ENCODE peak calls at places on chromosome 21, in five cellular contexts. One of them, this sample, is unnamed.

GRCh38 chr21:15001773-15002647 is 62.8 kb downstream of the NRIP1 start:
- DNase-seq in psoas muscle: no peak
- DNase-seq in fibroblast of lung: no peak
- DNase-seq in ascending aorta: no peak
- DNase-seq in endothelial cell of umbilical vein: no peak
- DNase-seq in this sample: no peak

GRCh38 chr21:38956791-38957571 is 151.3 kb downstream of the ETS2 start:
- DNase-seq in ascending aorta: no peak
- DNase-seq in psoas muscle: no peak
- DNase-seq in fibroblast of lung: peak
- DNase-seq in endothelial cell of umbilical vein: peak
- DNase-seq in this sample: no peak

GRCh38 chr21:37627074-37627473 is 260.5 kb downstream of the DYRK1A start:
- DNase-seq in ascending aorta: no peak
- DNase-seq in fibroblast of lung: no peak
- DNase-seq in endothelial cell of umbilical vein: no peak
- DNase-seq in psoas muscle: no peak
- DNase-seq in this sample: no peak

GRCh38 chr21:35136106-35136505 is 87.0 kb upstream of the RUNX1 start:
- DNase-seq in fibroblast of lung: no peak
- DNase-seq in ascending aorta: no peak
- DNase-seq in psoas muscle: no peak
- DNase-seq in endothelial cell of umbilical vein: no peak
- DNase-seq in this sample: no peak

GRCh38 chr21:35084869-35085268 is 35.8 kb upstream of the RUNX1 start:
- DNase-seq in endothelial cell of umbilical vein: peak
- DNase-seq in ascending aorta: no peak
- DNase-seq in psoas muscle: no peak
- DNase-seq in fibroblast of lung: peak
- DNase-seq in this sample: no peak

GRCh38 chr21:14583629-14584251 is 37.6 kb upstream of the SAMSN1 start:
- DNase-seq in psoas muscle: no peak
- DNase-seq in fibroblast of lung: no peak
- DNase-seq in endothelial cell of umbilical vein: no peak
- DNase-seq in ascending aorta: no peak
- DNase-seq in this sample: no peak

GRCh38 chr21:15895142-15896106 is 165.6 kb downstream of the USP25 start:
- DNase-seq in ascending aorta: no peak
- DNase-seq in fibroblast of lung: peak
- DNase-seq in psoas muscle: no peak
- DNase-seq in endothelial cell of umbilical vein: no peak
- DNase-seq in this sample: no peak

GRCh38 chr21:31450971-31451370 is 106.9 kb upstream of the TIAM1 start:
- DNase-seq in psoas muscle: no peak
- DNase-seq in fibroblast of lung: no peak
- DNase-seq in ascending aorta: no peak
- DNase-seq in endothelial cell of umbilical vein: no peak
- DNase-seq in this sample: no peak

GRCh38 chr21:39444406-39445145 is 1.0 kb downstream of the LCA5L start:
- DNase-seq in psoas muscle: no peak
- DNase-seq in endothelial cell of umbilical vein: peak
- DNase-seq in ascending aorta: peak
- DNase-seq in fibroblast of lung: peak
- DNase-seq in this sample: no peak

GRCh38 chr21:28154121-28154520 is 838.6 kb downstream of the LTN1 start:
- DNase-seq in endothelial cell of umbilical vein: no peak
- DNase-seq in fibroblast of lung: peak
- DNase-seq in ascending aorta: no peak
- DNase-seq in psoas muscle: no peak
- DNase-seq in this sample: no peak

GRCh38 chr21:16377120-16377658 is 647.4 kb downstream of the USP25 start:
- DNase-seq in psoas muscle: no peak
- DNase-seq in fibroblast of lung: peak
- DNase-seq in endothelial cell of umbilical vein: no peak
- DNase-seq in ascending aorta: no peak
- DNase-seq in this sample: no peak

GRCh38 chr21:28193189-28193588 is 799.5 kb downstream of the LTN1 start:
- DNase-seq in endothelial cell of umbilical vein: no peak
- DNase-seq in psoas muscle: no peak
- DNase-seq in fibroblast of lung: no peak
- DNase-seq in ascending aorta: no peak
- DNase-seq in this sample: no peak

GRCh38 chr21:35204850-35205564 is 155.9 kb upstream of the RUNX1 start:
- DNase-seq in psoas muscle: peak
- DNase-seq in fibroblast of lung: peak
- DNase-seq in ascending aorta: peak
- DNase-seq in endothelial cell of umbilical vein: peak
- DNase-seq in this sample: peak

GRCh38 chr21:35226302-35226701 is 177.2 kb upstream of the RUNX1 start:
- DNase-seq in fibroblast of lung: peak
- DNase-seq in ascending aorta: no peak
- DNase-seq in endothelial cell of umbilical vein: peak
- DNase-seq in psoas muscle: peak
- DNase-seq in this sample: no peak

GRCh38 chr21:16279658-16280581 is 550.1 kb downstream of the USP25 start:
- DNase-seq in psoas muscle: peak
- DNase-seq in fibroblast of lung: peak
- DNase-seq in endothelial cell of umbilical vein: peak
- DNase-seq in ascending aorta: no peak
- DNase-seq in this sample: no peak

GRCh38 chr21:37915941-37916794 is at the start of gene KCNJ6:
- DNase-seq in endothelial cell of umbilical vein: peak
- DNase-seq in fibroblast of lung: peak
- DNase-seq in ascending aorta: no peak
- DNase-seq in psoas muscle: peak
- DNase-seq in this sample: no peak

GRCh38 chr21:31326478-31327247 is 17.4 kb downstream of the TIAM1 start:
- DNase-seq in endothelial cell of umbilical vein: no peak
- DNase-seq in fibroblast of lung: peak
- DNase-seq in psoas muscle: no peak
- DNase-seq in ascending aorta: no peak
- DNase-seq in this sample: no peak

GRCh38 chr21:29504751-29505321 is 206.1 kb downstream of the BACH1 start:
- DNase-seq in ascending aorta: no peak
- DNase-seq in fibroblast of lung: peak
- DNase-seq in endothelial cell of umbilical vein: no peak
- DNase-seq in psoas muscle: no peak
- DNase-seq in this sample: no peak

GRCh38 chr21:25329227-25329626 is 278.1 kb downstream of the MRPL39 start:
- DNase-seq in endothelial cell of umbilical vein: no peak
- DNase-seq in ascending aorta: no peak
- DNase-seq in psoas muscle: no peak
- DNase-seq in fibroblast of lung: peak
- DNase-seq in this sample: no peak

GRCh38 chr21:31008355-31008754 is 29.9 kb downstream of the KRTAP19-8 start:
- DNase-seq in ascending aorta: no peak
- DNase-seq in endothelial cell of umbilical vein: no peak
- DNase-seq in fibroblast of lung: no peak
- DNase-seq in psoas muscle: no peak
- DNase-seq in this sample: no peak

GRCh38 chr21:14850394-14850793 is 214.4 kb downstream of the NRIP1 start:
- DNase-seq in psoas muscle: no peak
- DNase-seq in fibroblast of lung: peak
- DNase-seq in endothelial cell of umbilical vein: no peak
- DNase-seq in ascending aorta: no peak
- DNase-seq in this sample: no peak

GRCh38 chr21:37459575-37459974 is 93.0 kb downstream of the DYRK1A start:
- DNase-seq in endothelial cell of umbilical vein: no peak
- DNase-seq in psoas muscle: no peak
- DNase-seq in ascending aorta: no peak
- DNase-seq in fibroblast of lung: peak
- DNase-seq in this sample: no peak

GRCh38 chr21:14520535-14520934 is 25.6 kb downstream of the SAMSN1 start:
- DNase-seq in endothelial cell of umbilical vein: no peak
- DNase-seq in fibroblast of lung: no peak
- DNase-seq in ascending aorta: no peak
- DNase-seq in psoas muscle: no peak
- DNase-seq in this sample: no peak

GRCh38 chr21:21722736-21723135 is 724.5 kb downstream of the NCAM2 start:
- DNase-seq in fibroblast of lung: peak
- DNase-seq in psoas muscle: no peak
- DNase-seq in ascending aorta: no peak
- DNase-seq in endothelial cell of umbilical vein: no peak
- DNase-seq in this sample: no peak

GRCh38 chr21:34875830-34876229 is 173.3 kb downstream of the RUNX1 start:
- DNase-seq in ascending aorta: no peak
- DNase-seq in fibroblast of lung: no peak
- DNase-seq in endothelial cell of umbilical vein: peak
- DNase-seq in psoas muscle: no peak
- DNase-seq in this sample: no peak

GRCh38 chr21:29985866-29986265 is 46.1 kb upstream of the GRIK1 start:
- DNase-seq in psoas muscle: no peak
- DNase-seq in ascending aorta: no peak
- DNase-seq in fibroblast of lung: no peak
- DNase-seq in endothelial cell of umbilical vein: no peak
- DNase-seq in this sample: no peak

GRCh38 chr21:28729887-28730286 is 262.8 kb downstream of the LTN1 start:
- DNase-seq in fibroblast of lung: no peak
- DNase-seq in psoas muscle: no peak
- DNase-seq in ascending aorta: no peak
- DNase-seq in endothelial cell of umbilical vein: no peak
- DNase-seq in this sample: no peak

GRCh38 chr21:43278359-43278758 is 109.6 kb downstream of the CRYAA start:
- DNase-seq in fibroblast of lung: no peak
- DNase-seq in endothelial cell of umbilical vein: no peak
- DNase-seq in ascending aorta: no peak
- DNase-seq in psoas muscle: peak
- DNase-seq in this sample: no peak

DNA sequence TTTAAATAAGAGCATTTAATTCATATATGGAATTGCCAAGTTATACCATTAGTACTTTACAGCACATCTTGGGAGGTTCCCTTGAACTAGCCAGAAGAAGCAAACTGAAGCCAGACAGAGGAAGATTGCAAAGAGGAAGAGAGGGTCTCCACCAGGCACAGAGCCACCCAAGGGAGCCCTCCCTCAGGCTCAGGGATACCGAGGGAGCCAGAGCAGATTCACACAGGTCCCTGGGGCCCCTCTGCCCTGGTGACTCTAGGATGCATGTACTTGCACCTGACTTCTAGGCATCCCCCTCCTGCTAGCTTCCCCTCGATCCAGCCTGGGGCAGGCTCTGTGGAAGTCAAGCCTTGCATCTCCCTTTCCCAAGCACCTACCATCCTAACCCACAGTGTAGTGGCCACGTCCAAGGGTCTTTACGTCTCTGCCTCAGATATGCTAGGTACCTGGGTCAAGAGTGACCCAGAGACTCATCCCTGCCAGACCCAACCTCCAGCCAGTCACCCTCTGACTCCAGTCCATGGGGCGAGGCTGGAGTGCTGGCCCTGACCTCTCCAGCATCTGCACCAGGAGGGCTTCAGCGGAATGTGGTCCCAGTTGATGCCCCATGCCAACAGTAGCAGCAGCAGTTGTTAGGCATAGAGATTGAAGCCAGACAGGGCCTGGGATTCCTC is 6.4 kb downstream of the IFNAR2 start:
- DNase-seq in psoas muscle: no peak
- DNase-seq in ascending aorta: no peak
- DNase-seq in endothelial cell of umbilical vein: no peak
- DNase-seq in fibroblast of lung: no peak
- DNase-seq in this sample: no peak
- H3K27ac ChIP-seq in psoas muscle: no peak
- H3K27ac ChIP-seq in ascending aorta: no peak
- H3K27ac ChIP-seq in endothelial cell of umbilical vein: no peak
- H3K27ac ChIP-seq in fibroblast of lung: no peak
- H3K27ac ChIP-seq in this sample: no peak

DNA sequence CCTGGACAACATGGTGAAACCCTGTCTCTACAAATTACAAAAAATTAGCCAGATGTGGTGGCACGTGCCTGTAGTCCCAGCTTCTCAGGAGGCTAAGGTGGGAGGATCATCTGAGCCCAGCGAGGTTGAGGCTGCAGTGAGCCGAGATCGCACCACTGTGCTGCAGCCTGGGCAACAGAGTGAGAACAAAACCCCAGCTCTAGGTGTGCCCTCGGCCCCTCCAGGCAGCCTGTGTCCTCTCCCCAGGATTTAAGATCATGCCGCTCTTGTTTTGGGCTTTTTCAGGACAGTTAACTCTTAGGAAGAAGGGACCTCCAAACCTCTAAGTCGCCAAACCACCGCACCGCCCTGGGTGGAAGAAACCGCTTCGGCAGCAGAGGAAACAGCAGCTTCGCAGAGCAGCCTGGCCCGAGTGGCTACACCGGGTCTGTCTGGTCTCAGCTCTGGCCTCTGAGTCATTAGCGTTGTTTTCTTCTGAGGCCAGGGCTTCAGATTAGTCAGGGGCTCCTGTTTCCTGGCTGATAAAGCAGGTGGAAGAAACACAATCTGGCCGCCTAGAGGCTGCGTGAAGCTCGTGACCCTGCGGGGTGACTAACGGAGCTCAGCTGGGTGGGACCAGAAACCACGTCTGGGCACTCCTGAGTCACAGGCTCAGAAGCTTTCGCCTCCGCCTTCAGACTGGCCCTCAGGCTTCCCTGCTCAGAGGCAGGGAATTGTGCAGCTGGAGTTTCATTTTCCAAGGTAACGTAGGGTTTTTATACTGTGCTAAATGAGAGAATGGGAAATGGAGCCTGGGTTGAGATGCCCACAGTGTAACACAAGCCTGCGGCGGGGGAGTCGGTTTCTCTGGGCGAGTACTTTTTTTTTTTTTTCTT is 44.7 kb downstream of the CHAF1B start:
- DNase-seq in endothelial cell of umbilical vein: peak
- DNase-seq in ascending aorta: peak
- DNase-seq in psoas muscle: peak
- DNase-seq in fibroblast of lung: peak
- DNase-seq in this sample: peak
- H3K4me3 ChIP-seq in endothelial cell of umbilical vein: peak
- H3K4me3 ChIP-seq in ascending aorta: peak
- H3K4me3 ChIP-seq in psoas muscle: peak
- H3K4me3 ChIP-seq in fibroblast of lung: peak
- H3K4me3 ChIP-seq in this sample: no peak

GRCh38 chr21:44802396-44803153 is 955 bp upstream of the UBE2G2 start:
- DNase-seq in endothelial cell of umbilical vein: no peak
- DNase-seq in psoas muscle: no peak
- DNase-seq in ascending aorta: no peak
- DNase-seq in fibroblast of lung: no peak
- DNase-seq in this sample: no peak
- TF ChIP-seq CTCF in endothelial cell of umbilical vein: no peak
- TF ChIP-seq CTCF in psoas muscle: no peak
- TF ChIP-seq CTCF in ascending aorta: no peak
- TF ChIP-seq CTCF in fibroblast of lung: no peak
- TF ChIP-seq CTCF in this sample: no peak

DNA sequence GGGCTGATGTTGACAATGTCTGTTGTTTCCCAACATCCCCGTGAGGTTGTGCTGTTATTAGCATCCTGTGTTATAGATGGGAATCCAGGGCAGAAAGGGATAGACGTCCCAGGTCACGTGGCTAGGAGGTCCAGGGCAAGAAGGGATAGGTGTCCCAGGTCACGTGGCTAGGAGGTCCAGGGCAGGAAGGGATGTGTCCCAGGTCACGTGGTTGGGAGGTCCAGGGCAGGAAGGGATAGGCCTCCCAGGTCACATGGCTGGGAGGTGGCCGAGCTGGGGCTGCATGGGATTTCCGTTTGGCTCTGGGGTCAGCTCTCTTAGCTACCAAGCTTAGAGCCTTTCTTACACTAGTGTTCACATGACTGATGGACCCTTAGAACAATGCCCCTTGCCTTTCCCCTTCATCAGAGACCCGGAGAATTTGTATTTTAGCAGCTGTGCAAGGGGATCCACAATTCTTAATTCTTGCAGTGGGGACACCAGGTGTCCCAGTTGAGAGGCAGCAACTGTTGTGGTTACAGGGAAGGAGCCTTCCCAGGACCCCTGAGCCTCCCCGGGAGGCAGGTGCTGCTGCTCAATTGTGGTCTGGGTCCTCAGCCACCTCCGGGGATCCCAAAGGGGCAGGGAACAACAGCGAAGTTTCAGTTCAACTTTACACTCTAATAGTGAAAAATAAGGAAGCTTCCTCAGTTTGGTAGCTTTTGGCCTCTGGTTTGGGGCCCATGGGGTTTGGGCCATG is 69.2 kb downstream of the UMODL1 start:
- DNase-seq in ascending aorta: no peak
- DNase-seq in psoas muscle: no peak
- DNase-seq in fibroblast of lung: no peak
- DNase-seq in endothelial cell of umbilical vein: no peak
- DNase-seq in this sample: no peak
- H3K27ac ChIP-seq in ascending aorta: no peak
- H3K27ac ChIP-seq in psoas muscle: no peak
- H3K27ac ChIP-seq in fibroblast of lung: no peak
- H3K27ac ChIP-seq in endothelial cell of umbilical vein: no peak
- H3K27ac ChIP-seq in this sample: no peak

This sample was measured in dorsolateral prefrontal cortex.